ENCODE peak calls at places on chromosome 16, in six cellular contexts. One of them, this sample, is unnamed.

GRCh38 chr16:53502331-53503269 is at the start of gene AKTIP:
- DNase-seq in T-helper 2 cell: peak
- DNase-seq in stimulated activated CD4-positive, alpha-beta T cell treated with anti-CD3 and anti-CD28 coated beads, Interleukin-1b, Interleukin-23, amount 100 ng/mL, for 1 hour: no peak
- DNase-seq in RWPE1: peak
- DNase-seq in body of pancreas: peak
- DNase-seq in stimulated activated CD8-positive, alpha-beta memory T cell treated with anti-CD3 and anti-CD28 coated beads, Interleukin-2, amount 100 ng/mL, for 48 hours: peak
- DNase-seq in this sample: peak

GRCh38 chr16:50462793-50463507 is 85.2 kb upstream of the NKD1 start:
- DNase-seq in T-helper 2 cell: no peak
- DNase-seq in body of pancreas: no peak
- DNase-seq in stimulated activated CD8-positive, alpha-beta memory T cell treated with anti-CD3 and anti-CD28 coated beads, Interleukin-2, amount 100 ng/mL, for 48 hours: no peak
- DNase-seq in RWPE1: no peak
- DNase-seq in stimulated activated CD4-positive, alpha-beta T cell treated with anti-CD3 and anti-CD28 coated beads, Interleukin-1b, Interleukin-23, amount 100 ng/mL, for 1 hour: no peak
- DNase-seq in this sample: no peak

GRCh38 chr16:15599303-15600070 is 43.5 kb downstream of the MARF1 start:
- DNase-seq in T-helper 2 cell: no peak
- DNase-seq in body of pancreas: no peak
- DNase-seq in RWPE1: no peak
- DNase-seq in stimulated activated CD8-positive, alpha-beta memory T cell treated with anti-CD3 and anti-CD28 coated beads, Interleukin-2, amount 100 ng/mL, for 48 hours: no peak
- DNase-seq in stimulated activated CD4-positive, alpha-beta T cell treated with anti-CD3 and anti-CD28 coated beads, Interleukin-1b, Interleukin-23, amount 100 ng/mL, for 1 hour: no peak
- DNase-seq in this sample: no peak

GRCh38 chr16:49409121-49409520 is 35.5 kb downstream of the C16orf78 start:
- DNase-seq in stimulated activated CD8-positive, alpha-beta memory T cell treated with anti-CD3 and anti-CD28 coated beads, Interleukin-2, amount 100 ng/mL, for 48 hours: no peak
- DNase-seq in RWPE1: no peak
- DNase-seq in stimulated activated CD4-positive, alpha-beta T cell treated with anti-CD3 and anti-CD28 coated beads, Interleukin-1b, Interleukin-23, amount 100 ng/mL, for 1 hour: no peak
- DNase-seq in T-helper 2 cell: no peak
- DNase-seq in body of pancreas: no peak
- DNase-seq in this sample: no peak

GRCh38 chr16:71479420-71479819 is 9.7 kb downstream of the ZNF19 start:
- DNase-seq in T-helper 2 cell: no peak
- DNase-seq in RWPE1: no peak
- DNase-seq in stimulated activated CD8-positive, alpha-beta memory T cell treated with anti-CD3 and anti-CD28 coated beads, Interleukin-2, amount 100 ng/mL, for 48 hours: no peak
- DNase-seq in body of pancreas: peak
- DNase-seq in stimulated activated CD4-positive, alpha-beta T cell treated with anti-CD3 and anti-CD28 coated beads, Interleukin-1b, Interleukin-23, amount 100 ng/mL, for 1 hour: no peak
- DNase-seq in this sample: no peak

GRCh38 chr16:21501869-21502667 is 97.3 kb upstream of the METTL9 start:
- DNase-seq in stimulated activated CD8-positive, alpha-beta memory T cell treated with anti-CD3 and anti-CD28 coated beads, Interleukin-2, amount 100 ng/mL, for 48 hours: peak
- DNase-seq in RWPE1: peak
- DNase-seq in T-helper 2 cell: peak
- DNase-seq in stimulated activated CD4-positive, alpha-beta T cell treated with anti-CD3 and anti-CD28 coated beads, Interleukin-1b, Interleukin-23, amount 100 ng/mL, for 1 hour: peak
- DNase-seq in body of pancreas: peak
- DNase-seq in this sample: peak

GRCh38 chr16:73020409-73020884 is 27.5 kb downstream of the ZFHX3 start:
- DNase-seq in RWPE1: peak
- DNase-seq in stimulated activated CD8-positive, alpha-beta memory T cell treated with anti-CD3 and anti-CD28 coated beads, Interleukin-2, amount 100 ng/mL, for 48 hours: no peak
- DNase-seq in stimulated activated CD4-positive, alpha-beta T cell treated with anti-CD3 and anti-CD28 coated beads, Interleukin-1b, Interleukin-23, amount 100 ng/mL, for 1 hour: no peak
- DNase-seq in body of pancreas: peak
- DNase-seq in T-helper 2 cell: no peak
- DNase-seq in this sample: no peak

GRCh38 chr16:78177218-78177617 is 77.8 kb downstream of the WWOX start:
- DNase-seq in stimulated activated CD4-positive, alpha-beta T cell treated with anti-CD3 and anti-CD28 coated beads, Interleukin-1b, Interleukin-23, amount 100 ng/mL, for 1 hour: no peak
- DNase-seq in body of pancreas: no peak
- DNase-seq in stimulated activated CD8-positive, alpha-beta memory T cell treated with anti-CD3 and anti-CD28 coated beads, Interleukin-2, amount 100 ng/mL, for 48 hours: no peak
- DNase-seq in T-helper 2 cell: no peak
- DNase-seq in RWPE1: no peak
- DNase-seq in this sample: no peak

GRCh38 chr16:73179671-73180370 is 131.9 kb upstream of the ZFHX3 start:
- DNase-seq in RWPE1: no peak
- DNase-seq in stimulated activated CD4-positive, alpha-beta T cell treated with anti-CD3 and anti-CD28 coated beads, Interleukin-1b, Interleukin-23, amount 100 ng/mL, for 1 hour: no peak
- DNase-seq in body of pancreas: no peak
- DNase-seq in stimulated activated CD8-positive, alpha-beta memory T cell treated with anti-CD3 and anti-CD28 coated beads, Interleukin-2, amount 100 ng/mL, for 48 hours: no peak
- DNase-seq in T-helper 2 cell: no peak
- DNase-seq in this sample: no peak

GRCh38 chr16:70577256-70577698 is 53.7 kb downstream of the SF3B3 start:
- DNase-seq in body of pancreas: no peak
- DNase-seq in stimulated activated CD8-positive, alpha-beta memory T cell treated with anti-CD3 and anti-CD28 coated beads, Interleukin-2, amount 100 ng/mL, for 48 hours: no peak
- DNase-seq in stimulated activated CD4-positive, alpha-beta T cell treated with anti-CD3 and anti-CD28 coated beads, Interleukin-1b, Interleukin-23, amount 100 ng/mL, for 1 hour: no peak
- DNase-seq in RWPE1: peak
- DNase-seq in T-helper 2 cell: no peak
- DNase-seq in this sample: peak

GRCh38 chr16:15961060-15961511 is 11.7 kb downstream of the ABCC1 start:
- DNase-seq in stimulated activated CD8-positive, alpha-beta memory T cell treated with anti-CD3 and anti-CD28 coated beads, Interleukin-2, amount 100 ng/mL, for 48 hours: no peak
- DNase-seq in stimulated activated CD4-positive, alpha-beta T cell treated with anti-CD3 and anti-CD28 coated beads, Interleukin-1b, Interleukin-23, amount 100 ng/mL, for 1 hour: no peak
- DNase-seq in T-helper 2 cell: peak
- DNase-seq in body of pancreas: no peak
- DNase-seq in RWPE1: no peak
- DNase-seq in this sample: peak

GRCh38 chr16:48511071-48511540 is 98.9 kb downstream of the N4BP1 start:
- DNase-seq in RWPE1: peak
- DNase-seq in stimulated activated CD8-positive, alpha-beta memory T cell treated with anti-CD3 and anti-CD28 coated beads, Interleukin-2, amount 100 ng/mL, for 48 hours: no peak
- DNase-seq in body of pancreas: no peak
- DNase-seq in stimulated activated CD4-positive, alpha-beta T cell treated with anti-CD3 and anti-CD28 coated beads, Interleukin-1b, Interleukin-23, amount 100 ng/mL, for 1 hour: no peak
- DNase-seq in T-helper 2 cell: no peak
- DNase-seq in this sample: no peak

GRCh38 chr16:1548727-1549126 is 15.3 kb downstream of the TMEM204 start:
- DNase-seq in RWPE1: peak
- DNase-seq in body of pancreas: no peak
- DNase-seq in stimulated activated CD4-positive, alpha-beta T cell treated with anti-CD3 and anti-CD28 coated beads, Interleukin-1b, Interleukin-23, amount 100 ng/mL, for 1 hour: no peak
- DNase-seq in stimulated activated CD8-positive, alpha-beta memory T cell treated with anti-CD3 and anti-CD28 coated beads, Interleukin-2, amount 100 ng/mL, for 48 hours: no peak
- DNase-seq in T-helper 2 cell: no peak
- DNase-seq in this sample: no peak